ENCODE peak calls at places on chromosome 1, in ten cellular contexts. One of them, this sample, is unnamed.

GRCh38 chr1:39270368-39270767 is 65.9 kb downstream of the MACF1 start:
- DNase-seq in tibial nerve: no peak
- DNase-seq in GM23338: no peak
- DNase-seq in GM12864: no peak
- DNase-seq in heart left ventricle: no peak
- DNase-seq in A549: no peak
- DNase-seq in lung: no peak
- DNase-seq in foreskin fibroblast: no peak
- DNase-seq in astrocyte of the cerebellum: no peak
- DNase-seq in neural progenitor cell: no peak
- DNase-seq in this sample: no peak

GRCh38 chr1:10709646-10710045 is 86.8 kb downstream of the CASZ1 start:
- DNase-seq in GM23338: no peak
- DNase-seq in GM12864: no peak
- DNase-seq in neural progenitor cell: no peak
- DNase-seq in astrocyte of the cerebellum: no peak
- DNase-seq in lung: no peak
- DNase-seq in A549: no peak
- DNase-seq in foreskin fibroblast: no peak
- DNase-seq in tibial nerve: no peak
- DNase-seq in heart left ventricle: no peak
- DNase-seq in this sample: no peak

GRCh38 chr1:25173809-25174320 is 58.4 kb downstream of the SYF2 start:
- DNase-seq in astrocyte of the cerebellum: no peak
- DNase-seq in neural progenitor cell: no peak
- DNase-seq in A549: no peak
- DNase-seq in GM23338: no peak
- DNase-seq in GM12864: no peak
- DNase-seq in lung: no peak
- DNase-seq in heart left ventricle: no peak
- DNase-seq in tibial nerve: no peak
- DNase-seq in foreskin fibroblast: no peak
- DNase-seq in this sample: no peak

GRCh38 chr1:186617860-186618780 is 62.1 kb downstream of the PTGS2 start:
- DNase-seq in A549: peak
- DNase-seq in heart left ventricle: peak
- DNase-seq in GM23338: peak
- DNase-seq in neural progenitor cell: no peak
- DNase-seq in astrocyte of the cerebellum: no peak
- DNase-seq in GM12864: peak
- DNase-seq in tibial nerve: peak
- DNase-seq in lung: peak
- DNase-seq in foreskin fibroblast: peak
- DNase-seq in this sample: peak

GRCh38 chr1:25657786-25658760 is 41.5 kb downstream of the MAN1C1 start:
- DNase-seq in A549: no peak
- DNase-seq in foreskin fibroblast: no peak
- DNase-seq in lung: no peak
- DNase-seq in GM23338: no peak
- DNase-seq in tibial nerve: no peak
- DNase-seq in GM12864: no peak
- DNase-seq in neural progenitor cell: no peak
- DNase-seq in astrocyte of the cerebellum: no peak
- DNase-seq in heart left ventricle: no peak
- DNase-seq in this sample: no peak

GRCh38 chr1:54252371-54252770 is 52.4 kb downstream of the MRPL37 start:
- DNase-seq in heart left ventricle: no peak
- DNase-seq in neural progenitor cell: no peak
- DNase-seq in lung: no peak
- DNase-seq in GM23338: no peak
- DNase-seq in GM12864: no peak
- DNase-seq in A549: no peak
- DNase-seq in tibial nerve: no peak
- DNase-seq in astrocyte of the cerebellum: no peak
- DNase-seq in foreskin fibroblast: no peak
- DNase-seq in this sample: no peak

GRCh38 chr1:97377432-97378034 is 543.3 kb downstream of the DPYD start:
- DNase-seq in heart left ventricle: no peak
- DNase-seq in A549: no peak
- DNase-seq in neural progenitor cell: no peak
- DNase-seq in astrocyte of the cerebellum: no peak
- DNase-seq in GM23338: no peak
- DNase-seq in foreskin fibroblast: no peak
- DNase-seq in tibial nerve: no peak
- DNase-seq in lung: no peak
- DNase-seq in GM12864: no peak
- DNase-seq in this sample: no peak

GRCh38 chr1:58551741-58552140 is 5.2 kb upstream of the OMA1 start:
- DNase-seq in heart left ventricle: no peak
- DNase-seq in lung: no peak
- DNase-seq in neural progenitor cell: no peak
- DNase-seq in A549: no peak
- DNase-seq in astrocyte of the cerebellum: no peak
- DNase-seq in tibial nerve: no peak
- DNase-seq in foreskin fibroblast: no peak
- DNase-seq in GM12864: no peak
- DNase-seq in GM23338: no peak
- DNase-seq in this sample: no peak

GRCh38 chr1:12314328-12314903 is 84.6 kb downstream of the VPS13D start:
- DNase-seq in neural progenitor cell: no peak
- DNase-seq in astrocyte of the cerebellum: peak
- DNase-seq in GM12864: no peak
- DNase-seq in heart left ventricle: no peak
- DNase-seq in tibial nerve: no peak
- DNase-seq in GM23338: no peak
- DNase-seq in lung: no peak
- DNase-seq in A549: peak
- DNase-seq in foreskin fibroblast: no peak
- DNase-seq in this sample: peak

GRCh38 chr1:44994306-44994898 is 8.0 kb upstream of the EIF2B3 start:
- DNase-seq in GM12864: no peak
- DNase-seq in A549: no peak
- DNase-seq in astrocyte of the cerebellum: no peak
- DNase-seq in lung: no peak
- DNase-seq in heart left ventricle: no peak
- DNase-seq in tibial nerve: no peak
- DNase-seq in foreskin fibroblast: no peak
- DNase-seq in neural progenitor cell: no peak
- DNase-seq in GM23338: no peak
- DNase-seq in this sample: no peak

GRCh38 chr1:229689273-229689672 is 63.2 kb downstream of the URB2 start:
- DNase-seq in neural progenitor cell: no peak
- DNase-seq in heart left ventricle: no peak
- DNase-seq in foreskin fibroblast: no peak
- DNase-seq in GM23338: no peak
- DNase-seq in lung: peak
- DNase-seq in tibial nerve: no peak
- DNase-seq in GM12864: no peak
- DNase-seq in A549: no peak
- DNase-seq in astrocyte of the cerebellum: no peak
- DNase-seq in this sample: no peak

GRCh38 chr1:173889885-173890284 is 21.7 kb downstream of the ZBTB37 start:
- DNase-seq in A549: no peak
- DNase-seq in tibial nerve: no peak
- DNase-seq in foreskin fibroblast: no peak
- DNase-seq in GM23338: no peak
- DNase-seq in lung: no peak
- DNase-seq in heart left ventricle: no peak
- DNase-seq in neural progenitor cell: no peak
- DNase-seq in GM12864: no peak
- DNase-seq in astrocyte of the cerebellum: no peak
- DNase-seq in this sample: no peak

GRCh38 chr1:112694363-112694929 is 12.5 kb downstream of the RHOC start:
- DNase-seq in astrocyte of the cerebellum: no peak
- DNase-seq in heart left ventricle: no peak
- DNase-seq in tibial nerve: no peak
- DNase-seq in A549: no peak
- DNase-seq in lung: no peak
- DNase-seq in neural progenitor cell: no peak
- DNase-seq in foreskin fibroblast: no peak
- DNase-seq in GM23338: no peak
- DNase-seq in GM12864: no peak
- DNase-seq in this sample: no peak

GRCh38 chr1:229388876-229389580 is 44.9 kb downstream of the ACTA1 start:
- DNase-seq in A549: no peak
- DNase-seq in astrocyte of the cerebellum: no peak
- DNase-seq in foreskin fibroblast: peak
- DNase-seq in tibial nerve: no peak
- DNase-seq in lung: no peak
- DNase-seq in GM23338: no peak
- DNase-seq in GM12864: no peak
- DNase-seq in heart left ventricle: no peak
- DNase-seq in neural progenitor cell: no peak
- DNase-seq in this sample: peak

GRCh38 chr1:36349241-36349671 is 25.8 kb upstream of the EVA1B start:
- DNase-seq in heart left ventricle: peak
- DNase-seq in neural progenitor cell: no peak
- DNase-seq in astrocyte of the cerebellum: no peak
- DNase-seq in GM12864: peak
- DNase-seq in GM23338: no peak
- DNase-seq in A549: no peak
- DNase-seq in foreskin fibroblast: peak
- DNase-seq in lung: no peak
- DNase-seq in tibial nerve: no peak
- DNase-seq in this sample: peak

GRCh38 chr1:233025156-233025555 is 74.7 kb downstream of the NTPCR start:
- DNase-seq in lung: no peak
- DNase-seq in foreskin fibroblast: no peak
- DNase-seq in A549: peak
- DNase-seq in neural progenitor cell: peak
- DNase-seq in astrocyte of the cerebellum: peak
- DNase-seq in heart left ventricle: no peak
- DNase-seq in GM12864: no peak
- DNase-seq in GM23338: peak
- DNase-seq in tibial nerve: no peak
- DNase-seq in this sample: peak
- TF ChIP-seq CTCF in lung: peak
- TF ChIP-seq CTCF in foreskin fibroblast: peak
- TF ChIP-seq CTCF in A549: peak
- TF ChIP-seq CTCF in neural progenitor cell: peak
- TF ChIP-seq CTCF in astrocyte of the cerebellum: peak
- TF ChIP-seq CTCF in heart left ventricle: peak
- TF ChIP-seq CTCF in GM12864: peak
- TF ChIP-seq CTCF in GM23338: peak
- TF ChIP-seq CTCF in tibial nerve: no peak
- TF ChIP-seq CTCF in this sample: peak

GRCh38 chr1:179742717-179743678 is at the start of gene FAM163A:
- DNase-seq in heart left ventricle: peak
- DNase-seq in foreskin fibroblast: no peak
- DNase-seq in GM23338: peak
- DNase-seq in A549: peak
- DNase-seq in lung: no peak
- DNase-seq in neural progenitor cell: peak
- DNase-seq in astrocyte of the cerebellum: no peak
- DNase-seq in GM12864: no peak
- DNase-seq in tibial nerve: no peak
- DNase-seq in this sample: no peak
- H3K4me3 ChIP-seq in heart left ventricle: peak
- H3K4me3 ChIP-seq in foreskin fibroblast: no peak
- H3K4me3 ChIP-seq in GM23338: peak
- H3K4me3 ChIP-seq in A549: peak
- H3K4me3 ChIP-seq in lung: peak
- H3K4me3 ChIP-seq in neural progenitor cell: peak
- H3K4me3 ChIP-seq in astrocyte of the cerebellum: peak
- H3K4me3 ChIP-seq in GM12864: no peak
- H3K4me3 ChIP-seq in tibial nerve: peak
- H3K4me3 ChIP-seq in this sample: no peak

GRCh38 chr1:233679598-233679997 is 65.7 kb downstream of the KCNK1 start:
- DNase-seq in A549: no peak
- DNase-seq in heart left ventricle: no peak
- DNase-seq in lung: no peak
- DNase-seq in astrocyte of the cerebellum: no peak
- DNase-seq in GM23338: no peak
- DNase-seq in neural progenitor cell: no peak
- DNase-seq in tibial nerve: no peak
- DNase-seq in foreskin fibroblast: no peak
- DNase-seq in GM12864: no peak
- DNase-seq in this sample: no peak

GRCh38 chr1:233681285-233681684 is 67.4 kb downstream of the KCNK1 start:
- DNase-seq in A549: no peak
- DNase-seq in foreskin fibroblast: no peak
- DNase-seq in heart left ventricle: no peak
- DNase-seq in lung: no peak
- DNase-seq in tibial nerve: no peak
- DNase-seq in astrocyte of the cerebellum: no peak
- DNase-seq in neural progenitor cell: no peak
- DNase-seq in GM12864: no peak
- DNase-seq in GM23338: no peak
- DNase-seq in this sample: no peak

GRCh38 chr1:233677690-233678354 is 63.9 kb downstream of the KCNK1 start:
- DNase-seq in A549: no peak
- DNase-seq in lung: no peak
- DNase-seq in neural progenitor cell: no peak
- DNase-seq in GM23338: no peak
- DNase-seq in GM12864: no peak
- DNase-seq in astrocyte of the cerebellum: no peak
- DNase-seq in heart left ventricle: no peak
- DNase-seq in tibial nerve: no peak
- DNase-seq in foreskin fibroblast: no peak
- DNase-seq in this sample: no peak

GRCh38 chr1:233679030-233679429 is 65.1 kb downstream of the KCNK1 start:
- DNase-seq in A549: no peak
- DNase-seq in GM23338: no peak
- DNase-seq in heart left ventricle: no peak
- DNase-seq in astrocyte of the cerebellum: no peak
- DNase-seq in foreskin fibroblast: no peak
- DNase-seq in neural progenitor cell: peak
- DNase-seq in tibial nerve: no peak
- DNase-seq in GM12864: no peak
- DNase-seq in lung: no peak
- DNase-seq in this sample: no peak

GRCh38 chr1:233680000-233680399 is 66.1 kb downstream of the KCNK1 start:
- DNase-seq in foreskin fibroblast: no peak
- DNase-seq in A549: no peak
- DNase-seq in GM12864: no peak
- DNase-seq in heart left ventricle: no peak
- DNase-seq in tibial nerve: no peak
- DNase-seq in neural progenitor cell: no peak
- DNase-seq in GM23338: peak
- DNase-seq in astrocyte of the cerebellum: no peak
- DNase-seq in lung: no peak
- DNase-seq in this sample: no peak
- TF ChIP-seq CTCF in foreskin fibroblast: no peak
- TF ChIP-seq CTCF in A549: no peak
- TF ChIP-seq CTCF in GM12864: no peak
- TF ChIP-seq CTCF in heart left ventricle: no peak
- TF ChIP-seq CTCF in tibial nerve: no peak
- TF ChIP-seq CTCF in neural progenitor cell: no peak
- TF ChIP-seq CTCF in GM23338: peak
- TF ChIP-seq CTCF in astrocyte of the cerebellum: no peak
- TF ChIP-seq CTCF in lung: no peak
- TF ChIP-seq CTCF in this sample: no peak

DNA sequence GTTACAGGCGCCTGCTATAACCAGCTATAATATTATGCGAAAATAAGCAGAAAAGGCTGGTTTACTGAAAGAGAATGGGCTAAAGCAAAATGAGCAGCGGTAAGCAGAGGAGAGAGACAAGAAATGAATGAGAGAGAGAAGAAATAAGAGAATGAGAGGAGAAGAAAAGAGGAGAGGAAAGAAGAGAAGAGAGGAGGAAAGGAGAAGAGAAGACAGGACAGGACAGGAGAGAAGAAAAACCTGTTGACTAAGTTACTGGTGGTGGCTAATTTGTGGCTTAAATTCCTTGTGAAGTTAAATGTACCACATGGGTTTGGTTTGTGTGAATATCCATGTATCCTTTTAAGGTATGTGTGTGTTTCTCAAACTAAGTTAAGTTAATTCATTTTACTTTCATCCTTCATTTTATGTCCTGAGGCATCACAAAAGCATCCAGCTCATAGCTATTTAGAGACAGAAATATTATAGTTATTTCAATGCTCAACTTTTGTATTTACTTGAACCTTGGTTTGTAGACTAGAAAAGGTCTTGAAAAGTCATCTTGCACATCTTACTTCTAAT is 3.1 kb upstream of the DDR2 start:
- DNase-seq in heart left ventricle: no peak
- DNase-seq in lung: no peak
- DNase-seq in A549: no peak
- DNase-seq in foreskin fibroblast: no peak
- DNase-seq in GM23338: no peak
- DNase-seq in tibial nerve: no peak
- DNase-seq in GM12864: no peak
- DNase-seq in neural progenitor cell: no peak
- DNase-seq in astrocyte of the cerebellum: no peak
- DNase-seq in this sample: no peak
- H3K4me3 ChIP-seq in heart left ventricle: no peak
- H3K4me3 ChIP-seq in lung: no peak
- H3K4me3 ChIP-seq in A549: no peak
- H3K4me3 ChIP-seq in foreskin fibroblast: no peak
- H3K4me3 ChIP-seq in GM23338: no peak
- H3K4me3 ChIP-seq in tibial nerve: no peak
- H3K4me3 ChIP-seq in GM12864: no peak
- H3K4me3 ChIP-seq in neural progenitor cell: no peak
- H3K4me3 ChIP-seq in astrocyte of the cerebellum: no peak
- H3K4me3 ChIP-seq in this sample: no peak